ENCODE peak calls at places on chromosomes 4 and X, in six cellular contexts. S is cardiac muscle cell, H is HFF-Myc, F is bronchial epithelial cell, N is heart left ventricle, B is A549. G is an unnamed sample.

GRCh38 chrX:13014111-13015094 is 30.0 kb downstream of the FAM9C start:
- DNase-seq in S (no peak), H (no peak), F (no peak), N (no peak), B (no peak), G (no peak)

GRCh38 chr4:79856196-79856595 is 216.8 kb downstream of the ANTXR2 start:
- DNase-seq in S (no peak), H (no peak), F (no peak), N (no peak), B (no peak), G (no peak)

GRCh38 chr4:177052211-177052725 is 257.4 kb upstream of the NEIL3 start:
- DNase-seq in S (no peak), H (no peak), F (no peak), N (no peak), B (no peak), G (no peak)

GRCh38 chr4:157045507-157046127 is 30.3 kb upstream of the GLRB start:
- DNase-seq in S (peak; percentile 63), H (peak; percentile 61), F (peak; percentile 69), N (peak; percentile 20), B (peak; percentile 22), G (peak; percentile 31)

GRCh38 chrX:3345281-3346081 is 971 bp downstream of the MXRA5 start:
- DNase-seq in S (peak; percentile 57), H (no peak), F (peak; percentile 35), N (peak; percentile 80), B (no peak), G (peak; percentile 70)

GRCh38 chr4:160831165-160831922 is 1332.5 kb downstream of the FSTL5 start:
- DNase-seq in S (no peak), H (no peak), F (peak; percentile 63), N (no peak), B (no peak), G (no peak)

GRCh38 chr4:102120846-102121245 is 224.4 kb downstream of the SLC39A8 start:
- DNase-seq in S (no peak), H (no peak), F (no peak), N (no peak), B (no peak), G (no peak)

GRCh38 chr4:53656421-53656981 is 65.2 kb upstream of the LNX1 start:
- DNase-seq in S (no peak), H (peak; percentile 43), F (no peak), N (no peak), B (no peak), G (no peak)

GRCh38 chr4:12041828-12042227 is 613.1 kb upstream of the HS3ST1 start:
- DNase-seq in S (peak; percentile 34), H (no peak), F (no peak), N (peak; percentile 17), B (no peak), G (no peak)

GRCh38 chr4:175470141-175470540 is 341.9 kb downstream of the GPM6A start:
- DNase-seq in S (no peak), H (no peak), F (no peak), N (no peak), B (no peak), G (no peak)

DNA sequence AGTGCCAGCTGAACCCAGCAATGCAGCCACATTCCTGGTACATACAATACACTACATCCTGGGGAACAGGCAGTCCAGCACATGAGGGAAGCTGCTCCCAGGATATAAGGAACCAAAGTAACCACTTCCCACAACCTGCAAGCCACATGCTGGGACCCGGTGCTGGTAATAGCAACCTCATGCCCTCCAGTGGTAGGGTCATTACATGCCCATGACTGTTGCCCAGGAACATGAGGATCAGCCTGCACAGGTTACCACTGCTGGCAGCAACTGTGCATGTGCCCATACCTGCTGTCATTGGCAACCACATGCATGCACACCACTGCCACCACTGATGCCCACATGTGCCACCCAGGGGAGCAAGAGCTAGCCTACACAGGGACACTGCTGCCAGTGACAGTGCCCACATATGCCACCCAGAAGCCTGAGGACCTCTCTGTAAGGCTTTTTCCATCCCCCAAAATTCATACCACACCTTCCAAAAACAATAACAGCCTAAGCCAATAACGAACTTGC is 1982.5 kb downstream of the ARAP2 start:
- DNase-seq in S (no peak), H (no peak), F (peak; percentile 5), N (no peak), B (no peak), G (no peak)
- TF ChIP-seq CTCF in S (no peak), H (no peak), F (no peak), N (no peak), B (no peak), G (no peak)

GRCh38 chr4:89482248-89482647 is 174.6 kb upstream of the GPRIN3 start:
- DNase-seq in S (peak; percentile 45), H (peak; percentile 22), F (peak; percentile 45), N (no peak), B (peak; percentile 33), G (no peak)

GRCh38 chr4:89482926-89483595 is 175.5 kb upstream of the GPRIN3 start:
- DNase-seq in S (no peak), H (no peak), F (peak; percentile 50), N (no peak), B (no peak), G (no peak)

GRCh38 chr4:89486673-89487072 is 179.1 kb upstream of the GPRIN3 start:
- DNase-seq in S (no peak), H (no peak), F (no peak), N (no peak), B (no peak), G (no peak)

GRCh38 chr4:89489338-89489771 is 181.8 kb upstream of the GPRIN3 start:
- DNase-seq in S (no peak), H (no peak), F (no peak), N (no peak), B (no peak), G (no peak)

DNA sequence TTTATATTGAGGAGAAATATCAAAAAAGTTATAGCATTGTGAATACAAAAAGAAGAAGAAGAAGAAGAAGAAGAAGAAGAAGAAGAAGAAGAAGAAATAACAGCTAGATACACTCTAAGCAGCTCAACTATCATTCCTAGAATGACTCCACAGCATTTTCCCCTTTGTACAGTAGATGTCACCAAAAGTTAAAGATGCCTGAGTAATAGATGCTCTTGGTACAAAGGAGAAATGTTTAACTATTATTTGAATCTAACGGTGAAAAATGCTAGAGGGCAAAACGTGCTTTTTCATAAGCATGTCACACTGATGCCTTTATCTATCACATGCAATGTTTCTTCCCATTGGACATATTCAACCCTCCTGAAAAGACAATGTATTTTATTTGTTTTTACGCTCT is 178.4 kb upstream of the GPRIN3 start:
- DNase-seq in S (peak; percentile 14), H (peak; percentile 30), F (peak; percentile 23), N (no peak), B (no peak), G (no peak)
- TF ChIP-seq CTCF in S (peak; percentile 60), H (peak; percentile 42), F (peak; percentile 11), N (no peak), B (peak; percentile 37), G (no peak)

GRCh38 chr4:8856835-8857590 is 14.6 kb downstream of the HMX1 start:
- DNase-seq in S (no peak), H (no peak), F (no peak), N (no peak), B (no peak), G (no peak)
- TF ChIP-seq CTCF in S (no peak), H (no peak), F (no peak), N (no peak), B (no peak), G (no peak)

DNA sequence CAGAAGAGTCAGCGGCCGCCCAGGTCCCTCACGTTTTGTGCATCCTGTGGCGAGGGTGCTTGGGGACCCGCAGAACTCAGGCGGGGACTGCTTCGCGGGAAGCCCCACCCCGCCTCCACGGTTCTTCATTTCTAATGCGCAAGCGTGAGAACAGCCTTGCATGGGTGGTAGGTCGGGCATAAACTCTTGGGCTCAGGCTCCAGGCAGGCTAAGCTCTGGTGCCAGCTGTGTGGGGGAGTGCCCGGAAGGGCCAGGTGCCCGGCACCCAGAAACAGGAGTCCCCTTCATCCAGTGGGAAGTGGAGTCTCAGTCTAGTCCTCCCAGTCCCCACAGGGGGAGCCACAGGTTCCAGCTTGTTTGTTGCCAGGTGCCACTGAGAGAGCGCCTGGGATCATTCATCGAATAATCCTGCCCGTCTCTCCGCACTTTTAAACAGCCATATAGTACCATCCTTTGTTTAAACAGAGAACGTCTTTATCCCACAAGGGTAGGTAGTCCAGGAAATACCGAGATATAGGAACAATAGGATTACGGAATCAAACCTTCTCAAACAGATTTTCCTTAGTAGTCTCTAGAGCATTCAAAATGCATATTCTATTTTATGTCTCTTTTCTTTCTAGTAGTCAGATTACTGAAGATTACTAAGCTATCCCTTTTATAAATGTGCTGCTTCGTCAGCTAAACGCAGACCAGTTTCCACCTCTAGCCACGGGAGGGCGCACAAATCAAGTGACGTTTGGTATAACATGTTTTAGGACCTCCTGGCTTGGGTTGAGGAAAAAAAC is 12.7 kb upstream of the RBBP7 start:
- DNase-seq in S (peak; percentile 83), H (peak; percentile 33), F (peak; percentile 54), N (peak; percentile 53), B (peak; percentile 74), G (peak; percentile 79)
- TF ChIP-seq CTCF in S (peak; percentile 56), H (peak; percentile 40), F (peak; percentile 39), N (peak; percentile 64), B (peak; percentile 72), G (peak; percentile 54)

DNA sequence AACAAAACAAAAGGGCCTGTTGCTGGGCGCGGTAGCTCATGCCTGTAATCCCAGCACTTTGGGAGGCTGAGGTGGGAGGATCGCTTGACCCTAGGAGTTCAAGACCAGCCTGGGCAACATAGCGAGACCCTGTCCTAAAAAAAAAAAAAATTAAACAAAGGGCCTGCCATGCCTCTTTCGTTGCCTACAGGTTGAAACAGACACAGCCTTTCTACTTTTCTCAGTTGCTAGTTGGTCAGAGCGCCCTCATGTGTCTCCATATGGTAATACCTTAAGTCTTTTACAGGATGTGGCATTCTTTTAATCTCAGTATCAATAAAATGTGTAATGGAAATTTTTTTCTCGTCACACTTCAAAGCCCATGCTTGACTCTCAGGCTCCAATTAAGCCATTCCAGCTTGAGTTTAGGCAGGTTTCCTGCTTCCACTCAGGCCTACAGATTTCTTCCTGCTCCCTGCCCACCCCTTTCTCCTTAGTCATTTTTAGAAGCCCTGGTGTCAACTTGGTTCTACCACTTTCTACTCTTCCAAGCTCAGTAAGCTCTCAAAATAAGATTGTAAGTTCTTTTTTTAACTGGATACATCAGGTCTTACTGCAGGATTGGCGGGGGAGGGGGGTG is 4.6 kb upstream of the SOWAHD start:
- DNase-seq in S (peak; percentile 49), H (no peak), F (peak; percentile 33), N (no peak), B (no peak), G (no peak)
- TF ChIP-seq CTCF in S (peak; percentile 46), H (peak; percentile 40), F (peak; percentile 36), N (peak; percentile 36), B (peak; percentile 51), G (no peak)

G was measured in ovary.